ENCODE peak calls at places on chromosomes 11 and 22, in seven cellular contexts. F is Karpas-422, Y is MM.1S, A is Panc1, J is heart right ventricle, M is sigmoid colon, K is upper lobe of right lung. H is an unnamed sample.

GRCh38 chr22:19051381-19051780 is 70.8 kb downstream of the DGCR2 start:
- DNase-seq in A (no peak), M (no peak), J (no peak), F (no peak), K (peak; percentile 7), Y (no peak), H (no peak)

GRCh38 chr11:103892603-103893002 is 143.8 kb upstream of the DDI1 start:
- DNase-seq in F (peak; percentile 54), M (no peak), Y (no peak), A (no peak), J (no peak), K (no peak), H (no peak)

GRCh38 chr22:30308518-30309230 is 18.1 kb downstream of the TBC1D10A start:
- DNase-seq in Y (peak; percentile 54), F (peak; percentile 61), M (peak; percentile 85), A (no peak), J (no peak), K (no peak), H (peak; percentile 68)

GRCh38 chr11:57348636-57349323 is 10.6 kb downstream of the P2RX3 start:
- DNase-seq in F (no peak), Y (no peak), M (no peak), A (no peak), K (no peak), J (no peak), H (no peak)

GRCh38 chr22:26414347-26414746 is 14.7 kb upstream of the ASPHD2 start:
- DNase-seq in Y (no peak), K (no peak), M (no peak), J (no peak), A (no peak), F (no peak), H (no peak)

GRCh38 chr11:67118059-67118766 is 850 bp upstream of the KDM2A start:
- DNase-seq in M (peak; percentile 75), K (peak; percentile 83), F (peak; percentile 75), Y (peak; percentile 17), A (no peak), J (peak; percentile 62), H (peak; percentile 63)

GRCh38 chr22:46081831-46082210 is 68.5 kb upstream of the PPARA start:
- DNase-seq in M (peak; percentile 68), K (peak; percentile 42), J (peak; percentile 24), F (no peak), A (no peak), Y (no peak), H (no peak)

GRCh38 chr11:64223001-64223651 is 2.9 kb downstream of the TRPT1 start:
- DNase-seq in Y (no peak), M (peak; percentile 63), F (no peak), J (no peak), K (peak; percentile 63), A (no peak), H (no peak)

GRCh38 chr22:27919943-27920755 is 1.1 kb upstream of the PITPNB start:
- DNase-seq in J (no peak), F (no peak), M (peak; percentile 76), A (no peak), K (no peak), Y (no peak), H (no peak)

GRCh38 chr11:2702771-2703486 is 3.1 kb upstream of the KCNQ1OT1 start:
- DNase-seq in M (peak; percentile 48), F (peak; percentile 53), A (no peak), Y (no peak), K (no peak), J (no peak), H (no peak)

GRCh38 chr22:25942126-25942988 is 200.4 kb downstream of the MYO18B start:
- DNase-seq in K (no peak), J (no peak), F (no peak), A (no peak), M (no peak), Y (no peak), H (no peak)

DNA sequence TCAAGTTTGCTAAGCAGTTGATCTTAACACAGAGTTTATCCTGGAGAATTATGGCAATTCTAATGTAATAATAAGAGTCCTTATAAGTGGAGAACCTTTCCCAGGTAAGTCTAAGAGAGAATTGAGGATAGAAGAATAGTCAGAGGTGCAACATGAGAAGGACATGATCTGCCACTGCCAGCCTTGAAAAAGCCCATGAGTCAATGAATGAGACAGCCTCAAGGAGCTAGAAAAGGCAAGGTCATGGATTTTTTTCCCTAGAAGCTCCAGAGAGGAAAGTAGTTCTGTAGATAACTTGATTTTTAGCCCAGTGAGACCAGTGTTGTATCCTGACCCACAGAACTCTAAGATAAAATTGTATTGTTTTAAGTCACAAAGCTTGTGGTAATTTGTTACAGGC is 16.9 kb downstream of the MS4A6A start:
- DNase-seq in Y (no peak), K (no peak), F (no peak), J (no peak), A (no peak), M (no peak), H (no peak)
- H3K9me3 ChIP-seq in Y (no peaks in the 10 kb centered on the region), K (no peaks in the 10 kb centered on the region), F (no peaks in the 10 kb centered on the region), J (no peaks in the 10 kb centered on the region), A (no peaks in the 10 kb centered on the region), M (no peaks in the 10 kb centered on the region), H (peaks cover 16% of the 10 kb centered on the region)

GRCh38 chr22:32218470-32218869 is 13.6 kb upstream of the RFPL2 start:
- DNase-seq in M (no peak), A (no peak), Y (no peak), J (no peak), K (no peak), F (no peak), H (no peak)
- H3K9me3 ChIP-seq in M (no peaks in the 10 kb centered on the region), A (no peaks in the 10 kb centered on the region), Y (no peaks in the 10 kb centered on the region), J (no peaks in the 10 kb centered on the region), K (no peaks in the 10 kb centered on the region), F (no peaks in the 10 kb centered on the region), H (no peaks in the 10 kb centered on the region)

GRCh38 chr22:47344414-47344813 is 582.0 kb downstream of the TBC1D22A start:
- DNase-seq in F (no peak), M (no peak), Y (no peak), A (no peak), K (no peak), J (no peak), H (no peak)

GRCh38 chr22:47342446-47342845 is 580.0 kb downstream of the TBC1D22A start:
- DNase-seq in M (no peak), Y (no peak), K (no peak), J (no peak), A (no peak), F (no peak), H (no peak)

GRCh38 chr22:47341464-47341863 is 579.0 kb downstream of the TBC1D22A start:
- DNase-seq in M (no peak), J (no peak), K (no peak), Y (no peak), F (no peak), A (no peak), H (no peak)

GRCh38 chr22:47345025-47345424 is 582.6 kb downstream of the TBC1D22A start:
- DNase-seq in J (no peak), M (no peak), Y (no peak), K (no peak), F (no peak), A (no peak), H (no peak)

DNA sequence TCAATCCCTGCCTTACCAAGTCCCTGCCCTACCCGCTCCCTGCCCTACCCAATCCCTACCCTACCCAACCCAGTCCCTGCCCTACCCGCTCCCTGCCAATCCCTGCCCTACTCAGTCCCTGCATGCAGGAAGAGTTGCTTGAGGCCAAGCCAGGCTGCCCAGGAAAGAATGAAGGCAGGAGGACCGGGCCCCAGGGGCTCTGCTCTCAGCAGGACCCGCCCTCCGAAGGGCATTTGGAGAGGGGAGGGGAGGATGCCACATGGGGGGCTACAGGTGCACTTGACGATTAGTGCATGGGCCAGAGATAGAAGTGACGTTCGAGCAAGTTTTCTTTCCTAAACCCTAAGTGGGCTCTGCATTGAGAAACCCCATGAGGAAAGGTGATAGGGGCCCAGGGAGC is 581.2 kb downstream of the TBC1D22A start:
- DNase-seq in A (no peak), J (no peak), M (no peak), Y (no peak), F (no peak), K (no peak), H (no peak)
- H3K9me3 ChIP-seq in A (no peaks in the 10 kb centered on the region), J (no peaks in the 10 kb centered on the region), M (no peaks in the 10 kb centered on the region), Y (no peaks in the 10 kb centered on the region), F (no peaks in the 10 kb centered on the region), K (no peaks in the 10 kb centered on the region), H (no peaks in the 10 kb centered on the region)

GRCh38 chr11:127737499-127737898 is 736.9 kb upstream of the KIRREL3 start:
- DNase-seq in J (no peak), F (no peak), Y (no peak), M (no peak), K (no peak), A (no peak), H (no peak)
- H3K9me3 ChIP-seq in J (no peaks in the 10 kb centered on the region), F (no peaks in the 10 kb centered on the region), Y (no peaks in the 10 kb centered on the region), M (no peaks in the 10 kb centered on the region), K (no peaks in the 10 kb centered on the region), A (no peaks in the 10 kb centered on the region), H (no peaks in the 10 kb centered on the region)

DNA sequence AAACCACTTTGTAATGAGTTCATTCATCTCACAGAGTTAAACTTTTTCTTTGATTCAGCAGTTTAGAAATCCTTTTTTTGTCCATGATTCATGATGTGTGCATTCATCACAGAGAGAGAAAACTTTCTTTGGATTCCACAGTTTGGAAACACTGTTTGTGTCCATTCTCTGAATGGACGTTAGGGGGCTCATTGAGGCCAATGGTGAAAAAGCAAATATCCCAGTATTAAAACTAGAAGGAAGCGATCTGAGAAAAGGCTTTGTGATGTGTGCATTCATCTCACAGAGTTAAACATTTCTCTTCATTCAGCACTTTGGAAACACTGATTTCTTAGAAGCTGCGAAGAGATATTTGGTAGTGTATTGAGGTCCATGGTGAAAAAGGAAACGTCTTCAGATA is 155.6 kb upstream of the TRIM48 start:
- DNase-seq in M (no peak), Y (no peak), A (no peak), F (no peak), J (no peak), K (no peak), H (no peak)
- H3K9me3 ChIP-seq in M (no peaks in the 10 kb centered on the region), Y (no peaks in the 10 kb centered on the region), A (no peaks in the 10 kb centered on the region), F (peaks cover 38% of the 10 kb centered on the region), J (peaks cover 17% of the 10 kb centered on the region), K (peaks cover 26% of the 10 kb centered on the region), H (peaks cover 34% of the 10 kb centered on the region)

DNA sequence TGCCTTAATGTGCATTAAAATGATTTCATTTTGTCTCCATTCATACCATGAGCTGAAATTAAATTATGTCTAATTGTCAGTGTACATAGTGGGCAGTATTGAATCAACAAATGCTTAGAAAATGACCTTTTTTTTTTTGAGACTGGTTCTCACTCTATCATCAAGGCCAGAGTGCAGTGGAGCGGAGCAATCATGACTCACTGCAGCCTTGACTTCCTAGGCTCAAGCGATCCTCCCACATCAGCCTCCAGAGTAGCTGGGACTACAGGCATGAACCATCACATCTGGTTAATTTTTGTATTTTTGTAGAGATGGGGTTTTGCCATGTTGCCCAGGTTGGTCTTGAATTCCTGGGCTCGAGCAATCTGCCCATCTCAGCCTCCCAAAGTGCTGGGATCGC is 117.0 kb upstream of the BLID start:
- DNase-seq in J (no peak), Y (no peak), M (no peak), A (no peak), K (no peak), F (no peak), H (no peak)
- H3K9me3 ChIP-seq in J (no peaks in the 10 kb centered on the region), Y (no peaks in the 10 kb centered on the region), M (no peaks in the 10 kb centered on the region), A (no peaks in the 10 kb centered on the region), K (no peaks in the 10 kb centered on the region), F (no peaks in the 10 kb centered on the region), H (no peaks in the 10 kb centered on the region)